ENCODE peak calls at places on chromosome 21, in ten cellular contexts. One of them, this sample, is unnamed.

GRCh38 chr21:45908536-45909237 is 72.9 kb upstream of the COL6A1 start:
- DNase-seq in IMR-90: no peak
- DNase-seq in breast epithelium: no peak
- DNase-seq in heart left ventricle: no peak
- DNase-seq in HCT116: no peak
- DNase-seq in esophagus squamous epithelium: no peak
- DNase-seq in K562: no peak
- DNase-seq in A549: no peak
- DNase-seq in H1: no peak
- DNase-seq in Peyer's patch: no peak
- DNase-seq in this sample: no peak

GRCh38 chr21:45029968-45030636 is 44.3 kb upstream of the ADARB1 start:
- DNase-seq in IMR-90: no peak
- DNase-seq in breast epithelium: peak; percentile 25
- DNase-seq in heart left ventricle: no peak
- DNase-seq in Peyer's patch: no peak
- DNase-seq in K562: no peak
- DNase-seq in esophagus squamous epithelium: no peak
- DNase-seq in H1: peak; percentile 71
- DNase-seq in HCT116: no peak
- DNase-seq in A549: no peak
- DNase-seq in this sample: no peak

GRCh38 chr21:46424621-46425020 is 34.1 kb upstream of the DIP2A start:
- DNase-seq in H1: no peak
- DNase-seq in heart left ventricle: no peak
- DNase-seq in breast epithelium: no peak
- DNase-seq in IMR-90: no peak
- DNase-seq in Peyer's patch: no peak
- DNase-seq in esophagus squamous epithelium: no peak
- DNase-seq in A549: no peak
- DNase-seq in HCT116: no peak
- DNase-seq in K562: no peak
- DNase-seq in this sample: no peak

GRCh38 chr21:34274001-34274400 is 89.8 kb upstream of the KCNE2 start:
- DNase-seq in IMR-90: peak; percentile 28
- DNase-seq in H1: no peak
- DNase-seq in HCT116: no peak
- DNase-seq in A549: no peak
- DNase-seq in esophagus squamous epithelium: no peak
- DNase-seq in K562: no peak
- DNase-seq in heart left ventricle: no peak
- DNase-seq in breast epithelium: no peak
- DNase-seq in Peyer's patch: no peak
- DNase-seq in this sample: no peak

GRCh38 chr21:45920824-45921600 is 60.6 kb upstream of the COL6A1 start:
- DNase-seq in H1: no peak
- DNase-seq in Peyer's patch: no peak
- DNase-seq in esophagus squamous epithelium: no peak
- DNase-seq in K562: no peak
- DNase-seq in A549: no peak
- DNase-seq in HCT116: no peak
- DNase-seq in breast epithelium: no peak
- DNase-seq in IMR-90: peak; percentile 84
- DNase-seq in heart left ventricle: no peak
- DNase-seq in this sample: no peak

GRCh38 chr21:45330075-45330781 is 42.5 kb upstream of the POFUT2 start:
- DNase-seq in HCT116: no peak
- DNase-seq in esophagus squamous epithelium: no peak
- DNase-seq in H1: no peak
- DNase-seq in K562: no peak
- DNase-seq in A549: peak; percentile 67
- DNase-seq in Peyer's patch: peak; percentile 75
- DNase-seq in breast epithelium: no peak
- DNase-seq in IMR-90: peak; percentile 88
- DNase-seq in heart left ventricle: no peak
- DNase-seq in this sample: no peak

GRCh38 chr21:41582866-41583265 is 74.9 kb upstream of the TMPRSS2 start:
- DNase-seq in breast epithelium: no peak
- DNase-seq in IMR-90: no peak
- DNase-seq in A549: no peak
- DNase-seq in HCT116: no peak
- DNase-seq in K562: no peak
- DNase-seq in Peyer's patch: peak; percentile 5
- DNase-seq in heart left ventricle: no peak
- DNase-seq in esophagus squamous epithelium: no peak
- DNase-seq in H1: peak; percentile 31
- DNase-seq in this sample: no peak

GRCh38 chr21:39972471-39972870 is 105.2 kb downstream of the PCP4 start:
- DNase-seq in Peyer's patch: no peak
- DNase-seq in heart left ventricle: no peak
- DNase-seq in HCT116: no peak
- DNase-seq in esophagus squamous epithelium: no peak
- DNase-seq in A549: no peak
- DNase-seq in H1: no peak
- DNase-seq in IMR-90: no peak
- DNase-seq in K562: no peak
- DNase-seq in breast epithelium: no peak
- DNase-seq in this sample: no peak

GRCh38 chr21:30552782-30553181 is 8.3 kb downstream of the KRTAP19-7 start:
- DNase-seq in H1: no peak
- DNase-seq in breast epithelium: no peak
- DNase-seq in IMR-90: no peak
- DNase-seq in HCT116: no peak
- DNase-seq in Peyer's patch: no peak
- DNase-seq in A549: no peak
- DNase-seq in heart left ventricle: no peak
- DNase-seq in esophagus squamous epithelium: no peak
- DNase-seq in K562: no peak
- DNase-seq in this sample: no peak

GRCh38 chr21:46392921-46393320 is 65.8 kb upstream of the DIP2A start:
- DNase-seq in HCT116: no peak
- DNase-seq in breast epithelium: no peak
- DNase-seq in A549: no peak
- DNase-seq in H1: no peak
- DNase-seq in esophagus squamous epithelium: no peak
- DNase-seq in Peyer's patch: no peak
- DNase-seq in K562: no peak
- DNase-seq in heart left ventricle: peak; percentile 46
- DNase-seq in IMR-90: peak; percentile 29
- DNase-seq in this sample: no peak

GRCh38 chr21:22352088-22352487 is 1353.9 kb downstream of the NCAM2 start:
- DNase-seq in K562: no peak
- DNase-seq in breast epithelium: no peak
- DNase-seq in HCT116: no peak
- DNase-seq in IMR-90: no peak
- DNase-seq in heart left ventricle: no peak
- DNase-seq in H1: no peak
- DNase-seq in esophagus squamous epithelium: no peak
- DNase-seq in A549: no peak
- DNase-seq in Peyer's patch: no peak
- DNase-seq in this sample: no peak

GRCh38 chr21:20551939-20552338 is 446.3 kb upstream of the NCAM2 start:
- DNase-seq in esophagus squamous epithelium: no peak
- DNase-seq in HCT116: no peak
- DNase-seq in A549: no peak
- DNase-seq in heart left ventricle: no peak
- DNase-seq in IMR-90: no peak
- DNase-seq in K562: no peak
- DNase-seq in Peyer's patch: no peak
- DNase-seq in H1: no peak
- DNase-seq in breast epithelium: no peak
- DNase-seq in this sample: no peak

GRCh38 chr21:23016617-23017016 is 2018.4 kb downstream of the NCAM2 start:
- DNase-seq in IMR-90: no peak
- DNase-seq in heart left ventricle: no peak
- DNase-seq in esophagus squamous epithelium: no peak
- DNase-seq in HCT116: no peak
- DNase-seq in breast epithelium: no peak
- DNase-seq in K562: no peak
- DNase-seq in H1: no peak
- DNase-seq in A549: no peak
- DNase-seq in Peyer's patch: no peak
- DNase-seq in this sample: no peak

GRCh38 chr21:45478115-45478801 is 64.0 kb downstream of the SLC19A1 start:
- DNase-seq in heart left ventricle: peak; percentile 64
- DNase-seq in K562: peak; percentile 86
- DNase-seq in H1: peak; percentile 90
- DNase-seq in A549: no peak
- DNase-seq in IMR-90: peak; percentile 49
- DNase-seq in HCT116: peak; percentile 12
- DNase-seq in esophagus squamous epithelium: no peak
- DNase-seq in breast epithelium: peak; percentile 71
- DNase-seq in Peyer's patch: peak; percentile 88
- DNase-seq in this sample: no peak

GRCh38 chr21:43954896-43955295 is 57.2 kb upstream of the TRAPPC10 start:
- DNase-seq in K562: no peak
- DNase-seq in heart left ventricle: no peak
- DNase-seq in H1: no peak
- DNase-seq in Peyer's patch: no peak
- DNase-seq in breast epithelium: no peak
- DNase-seq in IMR-90: no peak
- DNase-seq in esophagus squamous epithelium: no peak
- DNase-seq in A549: no peak
- DNase-seq in HCT116: no peak
- DNase-seq in this sample: no peak
- H3K27ac ChIP-seq in K562: no peak overlapping the region
- H3K27ac ChIP-seq in heart left ventricle: no peak overlapping the region
- H3K27ac ChIP-seq in H1: no peak overlapping the region
- H3K27ac ChIP-seq in Peyer's patch: no peak overlapping the region
- H3K27ac ChIP-seq in breast epithelium: no peak overlapping the region
- H3K27ac ChIP-seq in IMR-90: no peak overlapping the region
- H3K27ac ChIP-seq in esophagus squamous epithelium: no peak overlapping the region
- H3K27ac ChIP-seq in A549: no peak overlapping the region
- H3K27ac ChIP-seq in HCT116: no peak overlapping the region
- H3K27ac ChIP-seq in this sample: no peak overlapping the region

GRCh38 chr21:14530574-14530973 is 15.5 kb downstream of the SAMSN1 start:
- DNase-seq in A549: no peak
- DNase-seq in heart left ventricle: no peak
- DNase-seq in IMR-90: no peak
- DNase-seq in breast epithelium: no peak
- DNase-seq in HCT116: no peak
- DNase-seq in Peyer's patch: no peak
- DNase-seq in H1: no peak
- DNase-seq in esophagus squamous epithelium: no peak
- DNase-seq in K562: no peak
- DNase-seq in this sample: no peak
- H3K4me1 ChIP-seq in A549: peaks cover 3% of the 10 kb centered on the region
- H3K4me1 ChIP-seq in heart left ventricle: no peaks in the 10 kb centered on the region
- H3K4me1 ChIP-seq in IMR-90: no peaks in the 10 kb centered on the region
- H3K4me1 ChIP-seq in breast epithelium: no peaks in the 10 kb centered on the region
- H3K4me1 ChIP-seq in HCT116: peaks cover 16% of the 10 kb centered on the region
- H3K4me1 ChIP-seq in Peyer's patch: no peaks in the 10 kb centered on the region
- H3K4me1 ChIP-seq in H1: no peaks in the 10 kb centered on the region
- H3K4me1 ChIP-seq in esophagus squamous epithelium: no peaks in the 10 kb centered on the region
- H3K4me1 ChIP-seq in K562: peaks cover 43% of the 10 kb centered on the region
- H3K4me1 ChIP-seq in this sample: peaks cover 13% of the 10 kb centered on the region

DNA sequence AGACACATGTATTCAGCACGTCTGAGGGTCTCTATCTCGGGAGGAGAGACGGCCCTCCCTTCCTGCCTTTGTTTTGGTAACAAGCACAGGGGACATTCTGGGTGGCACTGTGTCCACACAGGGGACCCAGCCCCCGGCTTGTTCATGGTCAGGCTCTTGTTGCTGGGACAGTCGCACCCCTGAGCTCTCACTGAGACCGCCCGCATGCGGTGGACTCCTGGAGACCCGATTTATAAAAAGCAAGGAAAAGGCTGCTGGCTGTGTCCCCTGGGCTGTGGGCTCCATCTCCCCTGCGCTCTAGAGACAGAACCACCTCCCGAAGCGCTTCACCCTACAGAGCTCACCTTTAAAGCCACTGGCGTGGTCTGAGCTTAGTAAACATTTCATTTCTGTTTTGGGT is 103.4 kb downstream of the WDR4 start:
- DNase-seq in IMR-90: no peak
- DNase-seq in heart left ventricle: no peak
- DNase-seq in A549: no peak
- DNase-seq in breast epithelium: no peak
- DNase-seq in HCT116: no peak
- DNase-seq in K562: no peak
- DNase-seq in Peyer's patch: no peak
- DNase-seq in esophagus squamous epithelium: no peak
- DNase-seq in H1: no peak
- DNase-seq in this sample: no peak
- TF ChIP-seq POLR2A in IMR-90: no peak
- TF ChIP-seq POLR2A in heart left ventricle: no peak
- TF ChIP-seq POLR2A in A549: no peak
- TF ChIP-seq POLR2A in breast epithelium: no peak
- TF ChIP-seq POLR2A in HCT116: no peak
- TF ChIP-seq POLR2A in K562: no peak
- TF ChIP-seq POLR2A in Peyer's patch: no peak
- TF ChIP-seq POLR2A in esophagus squamous epithelium: no peak
- TF ChIP-seq POLR2A in H1: no peak
- TF ChIP-seq POLR2A in this sample: no peak

DNA sequence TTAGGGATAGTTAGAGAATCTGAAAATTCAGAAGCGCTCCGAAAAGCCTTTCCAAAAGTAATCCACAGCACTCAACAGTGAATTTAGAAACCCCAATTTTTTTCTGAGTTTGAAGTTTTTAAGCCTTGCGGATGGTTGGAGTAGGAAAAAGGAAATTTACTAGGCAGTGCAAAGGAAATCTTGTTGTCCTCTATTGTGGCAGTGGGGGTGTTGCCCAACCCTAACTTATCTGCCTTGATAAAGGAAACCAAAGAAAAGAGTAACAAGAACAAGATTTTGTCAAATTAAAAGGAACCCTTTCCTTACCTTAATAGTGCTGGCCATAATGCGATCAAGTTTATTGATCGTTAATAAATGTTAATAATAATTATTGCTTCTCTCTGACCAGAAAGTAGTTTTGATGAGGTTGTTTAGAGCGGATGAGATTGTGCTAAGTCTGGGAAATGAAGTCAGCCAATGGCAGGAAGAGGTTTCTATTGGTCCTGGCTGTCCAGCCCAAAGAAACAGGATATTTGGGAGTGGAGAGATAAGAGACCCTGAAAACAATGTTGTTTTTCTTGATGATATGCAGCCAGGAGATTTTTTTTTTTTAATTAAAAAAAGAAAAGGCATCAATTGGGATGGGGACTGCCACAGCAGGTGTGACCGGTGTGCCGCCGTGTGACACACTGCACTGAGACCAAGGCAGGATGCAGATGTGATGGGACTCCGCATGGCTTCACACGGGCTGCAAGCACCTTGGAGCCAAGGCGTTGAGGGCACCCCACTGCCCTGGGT is at the start of gene ERG:
- DNase-seq in HCT116: no peak
- DNase-seq in K562: no peak
- DNase-seq in heart left ventricle: peak; percentile 37
- DNase-seq in Peyer's patch: no peak
- DNase-seq in A549: no peak
- DNase-seq in H1: no peak
- DNase-seq in IMR-90: no peak
- DNase-seq in breast epithelium: no peak
- DNase-seq in esophagus squamous epithelium: no peak
- DNase-seq in this sample: peak; percentile 74
- H3K27ac ChIP-seq in HCT116: no peak within 1 kb of the TSS
- H3K27ac ChIP-seq in K562: no peak within 1 kb of the TSS
- H3K27ac ChIP-seq in heart left ventricle: peak within 1 kb of the TSS; percentile 84
- H3K27ac ChIP-seq in Peyer's patch: peak within 1 kb of the TSS; percentile 67
- H3K27ac ChIP-seq in A549: no peak within 1 kb of the TSS
- H3K27ac ChIP-seq in H1: no peak within 1 kb of the TSS
- H3K27ac ChIP-seq in IMR-90: no peak within 1 kb of the TSS
- H3K27ac ChIP-seq in breast epithelium: peak within 1 kb of the TSS; percentile 83
- H3K27ac ChIP-seq in esophagus squamous epithelium: peak within 1 kb of the TSS; percentile 68
- H3K27ac ChIP-seq in this sample: peak within 1 kb of the TSS; percentile 67